ENCODE peak calls at places on chromosomes 13 and 19, in six cellular contexts. D is stimulated activated CD4-positive, alpha-beta T cell treated with anti-CD3 and anti-CD28 coated beads, Interleukin-15, amount 100 ng/mL, for 24 hours; Q is heart right ventricle; W is left ventricle myocardium inferior; N is GM23248; S is RPMI7951. T is an unnamed sample.

GRCh38 chr13:107450426-107450825 is 764.9 kb downstream of the LIG4 start:
- DNase-seq in D (no peak), Q (no peak), W (no peak), N (peak; percentile 35), S (peak; percentile 77), T (no peak)

GRCh38 chr19:42152876-42153275 is 20.6 kb upstream of the POU2F2 start:
- DNase-seq in D (no peak), Q (no peak), W (no peak), N (no peak), S (no peak), T (no peak)

GRCh38 chr13:108961542-108962125 is 332.2 kb downstream of the MYO16 start:
- DNase-seq in D (no peak), Q (no peak), W (no peak), N (peak; percentile 67), S (peak; percentile 38), T (no peak)

GRCh38 chr13:82636119-82636518 is 1246.2 kb downstream of the SLITRK1 start:
- DNase-seq in D (no peak), Q (no peak), W (no peak), N (peak; percentile 38), S (no peak), T (no peak)

GRCh38 chr13:99354371-99354951 is 47.3 kb upstream of the GPR183 start:
- DNase-seq in D (peak; percentile 47), Q (no peak), W (no peak), N (peak; percentile 5), S (peak; percentile 88), T (no peak)

GRCh38 chr19:887072-887471 is 5.9 kb downstream of the MED16 start:
- DNase-seq in D (no peak), Q (no peak), W (no peak), N (peak; percentile 75), S (peak; percentile 80), T (no peak)

GRCh38 chr13:99085139-99085845 is 107.4 kb upstream of the DOCK9 start:
- DNase-seq in D (peak; percentile 26), Q (no peak), W (no peak), N (peak; percentile 36), S (no peak), T (no peak)

GRCh38 chr13:60448907-60449510 is 52.0 kb downstream of the TDRD3 start:
- DNase-seq in D (no peak), Q (no peak), W (no peak), N (peak; percentile 65), S (peak; percentile 33), T (no peak)

GRCh38 chr19:11496391-11497163 is 9.1 kb downstream of the ZNF653 start:
- DNase-seq in D (peak; percentile 80), Q (peak; percentile 61), W (peak; percentile 64), N (peak; percentile 91), S (peak; percentile 69), T (peak; percentile 80)

GRCh38 chr19:18193388-18194207 is 580 bp downstream of the MPV17L2 start:
- DNase-seq in D (no peak), Q (no peak), W (no peak), N (peak; percentile 51), S (no peak), T (no peak)

GRCh38 chr13:28324181-28324789 is 170.6 kb downstream of the FLT1 start:
- DNase-seq in D (peak; percentile 67), Q (no peak), W (peak; percentile 33), N (peak; percentile 83), S (peak; percentile 50), T (peak; percentile 47)

GRCh38 chr19:35044317-35045117 is 3.0 kb downstream of the HPN start:
- DNase-seq in D (peak; percentile 71), Q (peak; percentile 67), W (peak; percentile 63), N (peak; percentile 46), S (peak; percentile 41), T (peak; percentile 96)

GRCh38 chr13:93231867-93232266 is 5.3 kb downstream of the GPC6 start:
- DNase-seq in D (no peak), Q (no peak), W (no peak), N (no peak), S (no peak), T (no peak)

GRCh38 chr19:10748924-10749434 is 31.1 kb downstream of the DNM2 start:
- DNase-seq in D (no peak), Q (peak; percentile 60), W (peak; percentile 49), N (peak; percentile 26), S (peak; percentile 67), T (peak; percentile 42)

GRCh38 chr13:97141564-97142005 is 80.5 kb upstream of the MBNL2 start:
- DNase-seq in D (peak; percentile 26), Q (no peak), W (no peak), N (peak; percentile 93), S (peak; percentile 90), T (peak; percentile 34)

GRCh38 chr19:39335168-39335567 is 675 bp downstream of the GMFG start:
- DNase-seq in D (peak; percentile 50), Q (no peak), W (no peak), N (no peak), S (no peak), T (peak; percentile 56)

GRCh38 chr13:34346626-34347025 is 528.7 kb downstream of the RFC3 start:
- DNase-seq in D (no peak), Q (no peak), W (no peak), N (peak; percentile 56), S (no peak), T (no peak)

GRCh38 chr13:41199526-41199925 is 5.2 kb upstream of the KBTBD7 start:
- DNase-seq in D (no peak), Q (no peak), W (no peak), N (no peak), S (no peak), T (no peak)

GRCh38 chr13:46995874-46996273 is 99.0 kb upstream of the HTR2A start:
- DNase-seq in D (no peak), Q (no peak), W (no peak), N (no peak), S (no peak), T (no peak)

GRCh38 chr13:105971720-105972119 is 563.7 kb downstream of the EFNB2 start:
- DNase-seq in D (no peak), Q (no peak), W (no peak), N (no peak), S (no peak), T (no peak)

GRCh38 chr13:36919833-36920611 is at the start of gene SMAD9:
- DNase-seq in D (peak; percentile 57), Q (peak; percentile 76), W (peak; percentile 83), N (peak; percentile 95), S (peak; percentile 28), T (peak; percentile 42)

GRCh38 chr13:91417660-91418325 is 19.4 kb downstream of the GPC5 start:
- DNase-seq in D (no peak), Q (no peak), W (no peak), N (no peak), S (no peak), T (no peak)

GRCh38 chr13:112619730-112620639 is 32.0 kb upstream of the TUBGCP3 start:
- DNase-seq in D (no peak), Q (no peak), W (peak; percentile 38), N (no peak), S (no peak), T (no peak)

GRCh38 chr13:112260108-112261055 is 115.8 kb upstream of the SPACA7 start:
- DNase-seq in D (no peak), Q (no peak), W (no peak), N (no peak), S (no peak), T (no peak)

GRCh38 chr19:51904331-51905165 is at the start of gene ZNF649:
- DNase-seq in D (peak; percentile 84), Q (peak; percentile 85), W (peak; percentile 77), N (peak; percentile 95), S (peak; percentile 89), T (peak; percentile 51)